ENCODE peak calls at places on chromosomes 2 and 18, in ten cellular contexts. V is M059J; Q is PC-3; U is NCI-H82; Y is GM13976; R is T-cell; B is GM19239; A is fibroblast of pulmonary artery; W is A172; X is activated naive CD4-positive, alpha-beta T cell treated with anti-CD3 and anti-CD28 coated beads for 36 hours. C is an unnamed sample.
A peak's percentile ranks its signal among the peaks of the same experiment; 100 is the strongest.

GRCh38 chr2:28415010-28415409 is 22.4 kb downstream of the FOSL2 start:
- DNase-seq in V (no peak), Q (no peak), U (no peak), Y (no peak), R (no peak), B (no peak), A (no peak), W (no peak), X (no peak), C (no peak)

GRCh38 chr2:160210599-160211138 is 10.6 kb upstream of the ITGB6 start:
- DNase-seq in V (peak; percentile 57), Q (peak; percentile 75), U (peak; percentile 78), Y (peak; percentile 75), R (peak; percentile 62), B (peak; percentile 64), A (peak; percentile 84), W (peak; percentile 85), X (peak; percentile 90), C (peak; percentile 38)

GRCh38 chr2:239498981-239499633 is 98.3 kb upstream of the HDAC4 start:
- DNase-seq in V (no peak), Q (no peak), U (no peak), Y (no peak), R (no peak), B (no peak), A (peak; percentile 57), W (no peak), X (no peak), C (no peak)

GRCh38 chr2:67625671-67626070 is 228.5 kb downstream of the ETAA1 start:
- DNase-seq in V (peak; percentile 88), Q (peak; percentile 46), U (no peak), Y (no peak), R (no peak), B (no peak), A (peak; percentile 86), W (peak; percentile 85), X (no peak), C (peak; percentile 69)

GRCh38 chr18:55856191-55856590 is 268.2 kb upstream of the TCF4 start:
- DNase-seq in V (peak; percentile 100), Q (peak; percentile 99), U (no peak), Y (no peak), R (no peak), B (no peak), A (peak; percentile 73), W (peak; percentile 87), X (no peak), C (peak; percentile 90)

GRCh38 chr2:208134928-208135586 is 5.4 kb upstream of the CRYGC start:
- DNase-seq in V (peak; percentile 38), Q (peak; percentile 53), U (peak; percentile 19), Y (no peak), R (no peak), B (no peak), A (no peak), W (no peak), X (peak; percentile 14), C (no peak)

GRCh38 chr2:45300026-45300750 is 290.9 kb upstream of the SIX2 start:
- DNase-seq in V (no peak), Q (no peak), U (peak; percentile 13), Y (no peak), R (no peak), B (no peak), A (no peak), W (no peak), X (no peak), C (no peak)

GRCh38 chr18:78517328-78517727 is 462.3 kb upstream of the SALL3 start:
- DNase-seq in V (no peak), Q (no peak), U (no peak), Y (no peak), R (no peak), B (no peak), A (no peak), W (no peak), X (no peak), C (no peak)

GRCh38 chr2:40197121-40197520 is 254.8 kb downstream of the SLC8A1 start:
- DNase-seq in V (no peak), Q (no peak), U (peak; percentile 79), Y (no peak), R (no peak), B (no peak), A (no peak), W (no peak), X (no peak), C (no peak)

GRCh38 chr2:72147303-72147970 is at the start of gene CYP26B1:
- DNase-seq in V (peak; percentile 23), Q (no peak), U (no peak), Y (peak; percentile 41), R (no peak), B (no peak), A (no peak), W (no peak), X (no peak), C (no peak)

GRCh38 chr2:233084488-233084887 is 24.3 kb downstream of the INPP5D start:
- DNase-seq in V (no peak), Q (no peak), U (no peak), Y (no peak), R (peak; percentile 54), B (no peak), A (peak; percentile 44), W (no peak), X (peak; percentile 79), C (no peak)

GRCh38 chr2:65292461-65293127 is 65.0 kb downstream of the ACTR2 start:
- DNase-seq in V (no peak), Q (no peak), U (peak; percentile 61), Y (no peak), R (no peak), B (no peak), A (no peak), W (peak; percentile 68), X (no peak), C (no peak)

GRCh38 chr2:200966770-200967169 is 3.3 kb upstream of the ORC2 start:
- DNase-seq in V (peak; percentile 87), Q (peak; percentile 86), U (peak; percentile 33), Y (peak; percentile 44), R (no peak), B (peak; percentile 9), A (peak; percentile 89), W (peak; percentile 58), X (no peak), C (peak; percentile 83)

GRCh38 chr2:188600536-188601210 is 309.0 kb downstream of the GULP1 start:
- DNase-seq in V (peak; percentile 87), Q (no peak), U (peak; percentile 48), Y (no peak), R (no peak), B (no peak), A (no peak), W (no peak), X (no peak), C (peak; percentile 82)

GRCh38 chr18:78861706-78862105 is 117.9 kb upstream of the SALL3 start:
- DNase-seq in V (no peak), Q (no peak), U (no peak), Y (no peak), R (no peak), B (no peak), A (no peak), W (no peak), X (no peak), C (no peak)

GRCh38 chr2:99944019-99944418 is 198.4 kb downstream of the AFF3 start:
- DNase-seq in V (no peak), Q (no peak), U (no peak), Y (no peak), R (no peak), B (no peak), A (no peak), W (no peak), X (no peak), C (no peak)

GRCh38 chr2:200650195-200650594 is 64.4 kb downstream of the AOX1 start:
- DNase-seq in V (no peak), Q (no peak), U (no peak), Y (no peak), R (no peak), B (no peak), A (no peak), W (no peak), X (no peak), C (no peak)

GRCh38 chr18:51614967-51615571 is 417.6 kb upstream of the MEX3C start:
- DNase-seq in V (peak; percentile 76), Q (peak; percentile 55), U (no peak), Y (no peak), R (no peak), B (no peak), A (peak; percentile 80), W (peak; percentile 20), X (no peak), C (no peak)

GRCh38 chr18:10822457-10822856 is 296.6 kb downstream of the NAPG start:
- DNase-seq in V (peak; percentile 69), Q (no peak), U (no peak), Y (no peak), R (no peak), B (no peak), A (peak; percentile 16), W (peak; percentile 27), X (no peak), C (no peak)

GRCh38 chr2:205276071-205276777 is 406.1 kb upstream of the NRP2 start:
- DNase-seq in V (no peak), Q (no peak), U (no peak), Y (no peak), R (no peak), B (no peak), A (no peak), W (no peak), X (no peak), C (no peak)

GRCh38 chr2:37934591-37935513 is 9.8 kb downstream of the RMDN2 start:
- DNase-seq in V (no peak), Q (no peak), U (no peak), Y (peak; percentile 76), R (no peak), B (peak; percentile 77), A (no peak), W (no peak), X (no peak), C (no peak)

GRCh38 chr2:98158305-98158704 is 71.3 kb downstream of the VWA3B start:
- DNase-seq in V (no peak), Q (no peak), U (peak; percentile 11), Y (no peak), R (no peak), B (no peak), A (no peak), W (no peak), X (no peak), C (no peak)

GRCh38 chr2:167966367-167966766 is 281.0 kb downstream of the STK39 start:
- DNase-seq in V (no peak), Q (no peak), U (no peak), Y (no peak), R (no peak), B (no peak), A (no peak), W (no peak), X (no peak), C (no peak)

GRCh38 chr2:237614151-237614720 is 13.2 kb upstream of the LRRFIP1 start:
- DNase-seq in V (peak; percentile 87), Q (no peak), U (no peak), Y (no peak), R (no peak), B (no peak), A (peak; percentile 77), W (peak; percentile 95), X (no peak), C (peak; percentile 52)

GRCh38 chr2:16402891-16403290 is 262.7 kb downstream of the CYRIA start:
- DNase-seq in V (no peak), Q (no peak), U (no peak), Y (no peak), R (no peak), B (no peak), A (no peak), W (no peak), X (no peak), C (no peak)

GRCh38 chr2:173355866-173356508 is 1.3 kb downstream of the CDCA7 start:
- DNase-seq in V (no peak), Q (no peak), U (peak; percentile 42), Y (no peak), R (no peak), B (no peak), A (peak; percentile 6), W (no peak), X (no peak), C (no peak)

GRCh38 chr2:141440072-141440635 is 690.7 kb downstream of the LRP1B start:
- DNase-seq in V (no peak), Q (no peak), U (no peak), Y (no peak), R (no peak), B (no peak), A (no peak), W (no peak), X (no peak), C (no peak)

GRCh38 chr18:57542126-57542525 is 44.4 kb downstream of the FECH start:
- DNase-seq in V (peak; percentile 69), Q (peak; percentile 51), U (no peak), Y (no peak), R (no peak), B (no peak), A (peak; percentile 10), W (no peak), X (no peak), C (peak; percentile 86)